ENCODE peak calls at places on chromosomes 5 and 9, in six cellular contexts. W, T, N, G, J and X are unnamed samples.

GRCh38 chr9:132003904-132004303 is 75.8 kb downstream of the MED27 start:
- DNase-seq in G (no peak), W (peak), N (no peak), T (no peak), J (no peak), X (no peak)

GRCh38 chr5:139181835-139182452 is 16.2 kb downstream of the SIL1 start:
- DNase-seq in W (peak), J (no peak), N (no peak), T (no peak), G (peak), X (peak)

GRCh38 chr9:92961627-92962302 is 14.4 kb downstream of the FGD3 start:
- DNase-seq in N (no peak), T (no peak), J (no peak), G (no peak), W (peak), X (no peak)

GRCh38 chr5:145587308-145588071 is 247.7 kb downstream of the PRELID2 start:
- DNase-seq in W (no peak), T (no peak), J (no peak), N (no peak), G (peak), X (peak)

GRCh38 chr5:37722236-37723146 is 117.3 kb downstream of the GDNF start:
- DNase-seq in W (peak), J (peak), G (peak), N (no peak), T (no peak), X (peak)

GRCh38 chr5:16690243-16690839 is 73.5 kb upstream of the RETREG1 start:
- DNase-seq in W (peak), N (no peak), T (no peak), G (peak), J (no peak), X (peak)

GRCh38 chr5:166369326-166369725 is 1922.1 kb upstream of the WWC1 start:
- DNase-seq in N (no peak), W (no peak), T (no peak), G (no peak), J (no peak), X (peak)

GRCh38 chr9:95592931-95593330 is 76.2 kb upstream of the PTCH1 start:
- DNase-seq in W (peak), G (no peak), N (no peak), T (no peak), J (no peak), X (no peak)

GRCh38 chr5:135458921-135459331 is 6.8 kb upstream of the TIFAB start:
- DNase-seq in G (no peak), N (peak), T (no peak), J (no peak), W (no peak), X (peak)

GRCh38 chr9:100731038-100731556 is 153.2 kb downstream of the CAVIN4 start:
- DNase-seq in J (no peak), T (no peak), G (no peak), N (no peak), W (no peak), X (no peak)

GRCh38 chr9:87140605-87141109 is 193.4 kb upstream of the GAS1 start:
- DNase-seq in W (peak), G (no peak), J (no peak), N (no peak), T (no peak), X (no peak)

GRCh38 chr5:169548315-169548714 is 35.3 kb upstream of the SPDL1 start:
- DNase-seq in J (no peak), G (peak), W (peak), T (no peak), N (no peak), X (peak)

GRCh38 chr9:99000480-99001395 is 57.0 kb downstream of the COL15A1 start:
- DNase-seq in T (no peak), W (peak), N (peak), J (peak), G (peak), X (peak)

GRCh38 chr9:32456564-32456963 is 69.4 kb downstream of the RIGI start:
- DNase-seq in G (no peak), N (no peak), W (no peak), J (no peak), T (no peak), X (no peak)

GRCh38 chr5:102283111-102283797 is 12.8 kb downstream of the SLCO4C1 start:
- DNase-seq in T (no peak), G (no peak), N (no peak), J (no peak), W (peak), X (no peak)

GRCh38 chr9:123266655-123267421 is 1.5 kb downstream of the STRBP start:
- DNase-seq in T (no peak), N (no peak), G (no peak), J (no peak), W (no peak), X (no peak)

GRCh38 chr5:52987711-52988329 is 1.3 kb upstream of the ITGA2 start:
- DNase-seq in T (no peak), G (peak), W (no peak), N (no peak), J (no peak), X (peak)

GRCh38 chr5:6914336-6914735 is 201.1 kb downstream of the TENT4A start:
- DNase-seq in T (no peak), G (no peak), N (no peak), J (no peak), W (no peak), X (no peak)

GRCh38 chr5:167916706-167917105 is 374.7 kb upstream of the WWC1 start:
- DNase-seq in G (no peak), J (no peak), T (no peak), N (no peak), W (no peak), X (peak)

GRCh38 chr5:178895615-178896571 is at the start of gene ZFP2:
- DNase-seq in W (peak), G (peak), N (peak), T (peak), J (no peak), X (peak)

GRCh38 chr9:114448706-114449105 is 56.6 kb downstream of the WHRN start:
- DNase-seq in G (no peak), T (no peak), N (no peak), W (peak), J (no peak), X (peak)

GRCh38 chr9:22044583-22044982 is 35.5 kb upstream of the CDKN2B start:
- DNase-seq in J (no peak), W (no peak), G (no peak), T (no peak), N (no peak), X (peak)

GRCh38 chr9:75775173-75775572 is 115.3 kb upstream of the PCSK5 start:
- DNase-seq in G (no peak), T (no peak), W (no peak), N (no peak), J (no peak), X (no peak)

GRCh38 chr5:29899583-29899982 is 1293.9 kb upstream of the CDH6 start:
- DNase-seq in N (no peak), W (no peak), J (no peak), G (peak), T (no peak), X (no peak)

GRCh38 chr9:69044226-69045219 is 9.0 kb downstream of the FXN start:
- DNase-seq in G (no peak), W (peak), T (no peak), N (no peak), J (no peak), X (peak)

GRCh38 chr9:124968238-124968637 is 27.4 kb upstream of the GOLGA1 start:
- DNase-seq in W (no peak), N (no peak), J (no peak), G (no peak), T (no peak), X (no peak)

GRCh38 chr5:164255598-164256213 is 750.3 kb downstream of the MAT2B start:
- DNase-seq in T (no peak), N (no peak), G (no peak), J (no peak), W (no peak), X (no peak)
- TF ChIP-seq CTCF in T (no peak), N (no peak), G (peak), J (no peak), W (no peak), X (no peak)

GRCh38 chr9:129333961-129334743 is 156.1 kb upstream of the IER5L start:
- DNase-seq in G (peak), N (peak), W (peak), J (no peak), T (peak), X (peak)
- H3K4me3 ChIP-seq in G (no peak), N (no peak), W (peak), J (no peak), T (peak), X (no peak)

GRCh38 chr5:170792878-170793277 is 9.4 kb downstream of the GABRP start:
- DNase-seq in N (no peak), T (no peak), W (no peak), J (no peak), G (no peak), X (no peak)

GRCh38 chr5:170795154-170795553 is 11.6 kb downstream of the GABRP start:
- DNase-seq in T (no peak), W (no peak), N (no peak), J (no peak), G (no peak), X (no peak)

GRCh38 chr5:170788626-170789304 is 5.2 kb downstream of the GABRP start:
- DNase-seq in N (no peak), W (no peak), J (no peak), G (no peak), T (no peak), X (no peak)

GRCh38 chr5:170787216-170787615 is 3.7 kb downstream of the GABRP start:
- DNase-seq in T (no peak), W (no peak), N (no peak), G (no peak), J (no peak), X (no peak)

DNA sequence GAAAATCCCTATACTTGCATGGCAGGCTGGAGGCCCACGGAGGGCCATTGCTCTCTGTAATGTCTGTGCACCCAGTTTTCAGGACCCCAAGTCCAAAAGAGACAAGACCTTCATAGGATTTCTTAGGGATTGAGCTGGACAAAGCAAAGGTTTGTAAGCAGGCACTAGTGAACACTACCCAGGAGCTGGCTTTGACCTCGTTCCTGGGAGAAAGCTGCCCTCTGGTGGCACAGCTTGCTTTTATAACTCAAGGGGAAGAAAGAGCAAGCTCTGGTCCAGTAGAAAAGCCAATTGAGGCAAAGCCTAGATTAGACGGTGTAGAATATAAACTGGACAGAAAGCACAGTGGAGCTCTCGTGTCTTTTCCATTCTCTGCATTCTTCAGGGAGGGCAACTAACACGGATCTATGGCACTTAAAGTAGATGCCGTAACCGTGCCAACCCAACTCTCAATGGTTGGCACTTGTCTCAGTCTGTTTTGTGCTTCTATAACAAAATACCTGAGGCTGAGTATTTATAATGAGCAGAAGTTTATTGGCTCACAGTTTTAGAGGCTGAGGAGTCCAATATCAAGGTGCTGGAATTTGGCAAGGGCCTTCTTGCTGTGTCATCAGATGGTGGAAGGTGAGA is 7.9 kb downstream of the GABRP start:
- DNase-seq in G (peak), T (peak), W (peak), J (no peak), N (peak), X (peak)
- TF ChIP-seq CTCF in G (peak), T (peak), W (peak), J (peak), N (no peak), X (peak)

GRCh38 chr9:134395002-134395517 is 68.8 kb downstream of the RXRA start:
- DNase-seq in N (no peak), J (no peak), T (no peak), G (no peak), W (no peak), X (no peak)
- H3K4me3 ChIP-seq in N (no peak), J (peak), T (no peak), G (no peak), W (no peak), X (no peak)

DNA sequence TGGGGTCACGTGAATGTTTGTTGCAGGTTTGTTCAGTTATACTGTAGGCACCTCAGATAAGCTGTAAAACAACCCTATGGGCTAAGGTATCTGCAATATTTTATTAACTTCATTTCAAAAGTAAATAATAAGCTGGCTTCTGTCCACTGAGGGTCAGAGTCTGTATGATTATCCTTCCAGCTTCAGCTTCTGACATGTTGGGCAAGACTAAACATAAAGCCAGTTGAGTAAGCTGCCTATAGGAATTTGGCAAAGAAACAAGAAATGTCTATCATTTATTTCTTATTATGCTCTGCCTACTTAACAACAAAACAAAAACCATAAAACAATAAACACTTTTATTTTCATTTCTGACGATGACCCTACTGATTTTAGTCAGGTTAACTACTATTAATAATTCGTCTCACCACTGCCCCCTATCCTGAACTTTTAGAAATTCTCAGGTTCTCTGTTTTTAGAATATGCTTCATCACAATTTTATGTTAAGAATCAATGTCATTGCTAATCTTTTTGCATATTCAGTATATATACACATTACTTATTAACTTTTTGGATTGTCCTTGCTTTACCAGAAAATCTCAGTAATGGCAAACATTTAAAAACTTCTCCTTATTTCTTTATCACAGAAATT is 413.5 kb upstream of the ADAMTSL1 start:
- DNase-seq in W (no peak), G (no peak), N (no peak), T (no peak), J (no peak), X (no peak)
- TF ChIP-seq CTCF in W (no peak), G (peak), N (no peak), T (no peak), J (peak), X (peak)